ENCODE peak calls at places on chromosome 14, in ten cellular contexts. Z, O, E, J, W, M, A, S, C and U are unnamed samples.

GRCh38 chr14:20400965-20401593 is 12.2 kb downstream of the TEP1 start:
- DNase-seq in Z (peak), O (peak), E (peak), J (peak), W (no peak), M (no peak), A (no peak), S (no peak), C (no peak), U (no peak)

GRCh38 chr14:50697659-50698290 is 29.7 kb upstream of the SAV1 start:
- DNase-seq in Z (no peak), O (no peak), E (peak), J (no peak), W (no peak), M (no peak), A (no peak), S (no peak), C (no peak), U (no peak)

GRCh38 chr14:74596747-74597456 is 15.1 kb downstream of the LTBP2 start:
- DNase-seq in Z (no peak), O (no peak), E (no peak), J (no peak), W (no peak), M (no peak), A (no peak), S (no peak), C (no peak), U (no peak)

GRCh38 chr14:30903285-30904124 is 29.1 kb downstream of the COCH start:
- DNase-seq in Z (no peak), O (no peak), E (no peak), J (no peak), W (no peak), M (no peak), A (no peak), S (no peak), C (no peak), U (no peak)

GRCh38 chr14:95620659-95621059 is 65.6 kb upstream of the TCL1B start:
- DNase-seq in Z (no peak), O (no peak), E (no peak), J (no peak), W (no peak), M (no peak), A (no peak), S (no peak), C (peak), U (no peak)

GRCh38 chr14:88962356-88962755 is 137.9 kb downstream of the TTC8 start:
- DNase-seq in Z (no peak), O (no peak), E (no peak), J (no peak), W (no peak), M (no peak), A (no peak), S (no peak), C (no peak), U (no peak)

GRCh38 chr14:50932592-50933500 is 11.4 kb downstream of the PYGL start:
- DNase-seq in Z (no peak), O (no peak), E (peak), J (no peak), W (no peak), M (no peak), A (no peak), S (no peak), C (no peak), U (no peak)

GRCh38 chr14:98984719-98985041 is 287.3 kb downstream of the BCL11B start:
- DNase-seq in Z (no peak), O (no peak), E (no peak), J (no peak), W (no peak), M (no peak), A (no peak), S (no peak), C (no peak), U (no peak)

GRCh38 chr14:99971929-99972747 is 93.1 kb upstream of the EVL start:
- DNase-seq in Z (no peak), O (no peak), E (peak), J (no peak), W (no peak), M (no peak), A (no peak), S (no peak), C (no peak), U (no peak)

GRCh38 chr14:98059106-98059505 is 1212.9 kb downstream of the BCL11B start:
- DNase-seq in Z (no peak), O (no peak), E (no peak), J (no peak), W (no peak), M (no peak), A (no peak), S (no peak), C (no peak), U (no peak)

GRCh38 chr14:68526420-68527105 is 266.3 kb downstream of the ZFP36L1 start:
- DNase-seq in Z (no peak), O (no peak), E (no peak), J (peak), W (no peak), M (no peak), A (no peak), S (no peak), C (no peak), U (no peak)

GRCh38 chr14:101065696-101066694 is 162.5 kb upstream of the RTL1 start:
- DNase-seq in Z (no peak), O (no peak), E (no peak), J (no peak), W (no peak), M (no peak), A (no peak), S (no peak), C (no peak), U (no peak)